ENCODE peak calls at places on chromosomes 1 and 21, in seven cellular contexts. O, Q, P, N, K, T and W are unnamed samples. For H3K4me1, the result is how much of the 10 kb centered on the place peaks cover.

GRCh38 chr1:85001742-85002141 is 4.8 kb upstream of the MCOLN2 start:
- DNase-seq in T (no peak), O (no peak), Q (no peak), N (no peak), K (no peak), P (no peak), W (no peak)

GRCh38 chr21:40516336-40516735 is 330.6 kb downstream of the DSCAM start:
- DNase-seq in N (no peak), K (peak), O (peak), P (peak), Q (no peak), T (peak), W (no peak)

GRCh38 chr1:238892612-238893011 is 493.8 kb upstream of the CHRM3 start:
- DNase-seq in N (peak), P (no peak), K (no peak), T (no peak), O (no peak), Q (no peak), W (no peak)

GRCh38 chr1:151992345-151993083 is 1.1 kb downstream of the S100A10 start:
- DNase-seq in K (peak), P (peak), T (peak), O (peak), N (peak), Q (peak), W (peak)

GRCh38 chr1:106975944-106976343 is 80.5 kb upstream of the PRMT6 start:
- DNase-seq in T (no peak), K (no peak), O (no peak), Q (no peak), N (no peak), P (no peak), W (no peak)

GRCh38 chr1:38003261-38004250 is 1.8 kb downstream of the FHL3 start:
- DNase-seq in K (no peak), P (no peak), O (no peak), N (no peak), Q (no peak), T (no peak), W (no peak)

GRCh38 chr1:182527680-182528079 is 61.4 kb downstream of the RNASEL start:
- DNase-seq in N (no peak), T (peak), P (no peak), Q (no peak), O (no peak), K (no peak), W (no peak)

GRCh38 chr1:231241751-231242150 is 739 bp downstream of the GNPAT start:
- DNase-seq in N (no peak), T (peak), O (peak), K (no peak), P (peak), Q (no peak), W (no peak)

GRCh38 chr21:27954806-27955205 is 987.9 kb upstream of the ADAMTS5 start:
- DNase-seq in N (no peak), P (no peak), K (no peak), T (no peak), Q (no peak), O (no peak), W (no peak)

GRCh38 chr21:46049890-46050650 is 47.8 kb upstream of the COL6A2 start:
- DNase-seq in O (no peak), N (no peak), P (no peak), K (peak), T (no peak), Q (no peak), W (no peak)

GRCh38 chr1:94963864-94964263 is 37.0 kb upstream of the CNN3 start:
- DNase-seq in P (no peak), Q (no peak), N (no peak), T (no peak), O (no peak), K (no peak), W (no peak)

GRCh38 chr1:94966033-94966432 is 39.1 kb upstream of the CNN3 start:
- DNase-seq in K (no peak), Q (no peak), N (no peak), T (no peak), O (no peak), P (no peak), W (no peak)

GRCh38 chr1:94961582-94961981 is 34.7 kb upstream of the CNN3 start:
- DNase-seq in N (no peak), Q (no peak), O (no peak), T (no peak), P (no peak), K (no peak), W (no peak)

GRCh38 chr1:94962745-94963265 is 35.9 kb upstream of the CNN3 start:
- DNase-seq in T (no peak), K (no peak), P (peak), Q (no peak), N (no peak), O (no peak), W (no peak)

DNA sequence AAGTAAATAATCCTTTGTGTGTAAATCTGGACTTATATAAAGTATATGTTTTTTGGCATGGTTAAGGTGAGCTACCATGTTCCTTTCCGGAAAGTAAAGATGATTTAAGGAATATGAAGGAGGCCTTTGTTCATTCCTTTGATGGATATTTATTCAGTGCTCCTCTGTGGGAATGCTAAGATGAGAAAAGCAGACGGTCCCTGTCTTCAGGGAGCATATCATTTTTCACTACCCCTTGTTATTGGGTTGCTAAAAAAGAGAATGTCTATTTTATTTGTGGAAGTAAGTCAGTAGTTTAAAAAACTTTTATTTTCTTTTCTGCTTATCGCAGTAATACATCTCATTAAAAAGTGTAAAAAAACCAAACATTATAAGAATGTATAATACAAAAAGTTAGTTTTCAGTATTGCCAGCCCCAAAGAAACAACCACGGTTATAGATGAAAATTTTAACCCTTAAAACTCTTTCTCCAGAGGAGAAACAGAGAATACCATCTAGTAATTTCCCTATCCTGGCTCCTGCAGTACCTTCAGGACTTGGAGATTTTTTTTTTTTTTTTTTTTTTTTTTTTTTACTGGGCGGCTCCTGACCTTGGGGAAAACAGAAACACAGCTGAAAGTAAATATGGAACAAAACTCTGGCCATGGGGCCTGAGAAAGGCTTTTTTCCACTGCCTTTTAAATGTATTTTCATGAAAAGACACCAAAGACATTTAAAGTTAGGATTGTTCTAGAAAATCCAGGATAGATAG is 35.3 kb upstream of the CNN3 start:
- DNase-seq in Q (no peak), O (no peak), T (no peak), K (no peak), N (no peak), P (no peak), W (no peak)
- H3K4me3 ChIP-seq in Q (peak), O (peak), T (no peak), K (peak), N (no peak), P (no peak), W (peak)

GRCh38 chr21:14097881-14098499 is 112.8 kb downstream of the LIPI start:
- DNase-seq in N (no peak), P (no peak), T (no peak), K (no peak), O (no peak), Q (no peak), W (no peak)

GRCh38 chr21:14096577-14096976 is 114.2 kb downstream of the LIPI start:
- DNase-seq in T (no peak), P (no peak), N (no peak), Q (no peak), O (no peak), K (no peak), W (no peak)

GRCh38 chr21:14096172-14096571 is 114.6 kb downstream of the LIPI start:
- DNase-seq in P (no peak), Q (no peak), K (no peak), T (no peak), N (no peak), O (no peak), W (no peak)

GRCh38 chr21:14092834-14093560 is 117.8 kb downstream of the LIPI start:
- DNase-seq in N (no peak), O (no peak), K (no peak), T (no peak), Q (no peak), P (no peak), W (no peak)

GRCh38 chr21:14095021-14095420 is 115.7 kb downstream of the LIPI start:
- DNase-seq in T (peak), P (no peak), Q (no peak), O (no peak), N (no peak), K (no peak), W (no peak)
- H3K4me1 ChIP-seq in T (under half), P (under half), Q (under half), O (under half), N (under half), K (under half), W (under half)

GRCh38 chr1:240099748-240100147 is 8.1 kb downstream of the FMN2 start:
- DNase-seq in O (no peak), P (no peak), N (no peak), T (no peak), Q (no peak), K (no peak), W (no peak)
- H3K4me3 ChIP-seq in O (no peak), P (no peak), N (no peak), T (no peak), Q (no peak), K (no peak), W (no peak)

GRCh38 chr1:9726406-9726805 is 74.9 kb downstream of the PIK3CD start:
- DNase-seq in K (peak), N (no peak), Q (no peak), O (no peak), P (no peak), T (no peak), W (no peak)

GRCh38 chr1:9723068-9723805 is 71.7 kb downstream of the PIK3CD start:
- DNase-seq in N (no peak), K (peak), T (no peak), P (no peak), O (no peak), Q (no peak), W (no peak)

GRCh38 chr1:9723926-9724325 is 72.4 kb downstream of the PIK3CD start:
- DNase-seq in Q (no peak), K (peak), T (no peak), O (no peak), P (no peak), N (no peak), W (no peak)

GRCh38 chr1:9726905-9727595 is 75.5 kb downstream of the PIK3CD start:
- DNase-seq in P (no peak), N (no peak), K (peak), O (no peak), T (no peak), Q (no peak), W (no peak)

GRCh38 chr1:9724706-9725476 is 73.4 kb downstream of the PIK3CD start:
- DNase-seq in K (peak), Q (no peak), N (no peak), O (no peak), T (peak), P (peak), W (no peak)
- H3K4me1 ChIP-seq in K (under half), Q (under half), N (under half), O (under half), T (under half), P (under half), W (under half)

GRCh38 chr1:108749081-108749480 is 2.6 kb downstream of the STXBP3 start:
- DNase-seq in T (no peak), N (no peak), Q (no peak), K (no peak), P (no peak), O (no peak), W (no peak)

GRCh38 chr1:108746382-108747127 is at the start of gene STXBP3:
- DNase-seq in O (peak), T (peak), P (peak), K (peak), Q (peak), N (peak), W (peak)

GRCh38 chr1:108747128-108747827 is 804 bp downstream of the STXBP3 start:
- DNase-seq in N (no peak), K (peak), Q (peak), T (peak), P (peak), O (peak), W (peak)

GRCh38 chr1:108747898-108748297 is 1.4 kb downstream of the STXBP3 start:
- DNase-seq in P (no peak), K (no peak), N (no peak), T (no peak), O (no peak), Q (no peak), W (no peak)

DNA sequence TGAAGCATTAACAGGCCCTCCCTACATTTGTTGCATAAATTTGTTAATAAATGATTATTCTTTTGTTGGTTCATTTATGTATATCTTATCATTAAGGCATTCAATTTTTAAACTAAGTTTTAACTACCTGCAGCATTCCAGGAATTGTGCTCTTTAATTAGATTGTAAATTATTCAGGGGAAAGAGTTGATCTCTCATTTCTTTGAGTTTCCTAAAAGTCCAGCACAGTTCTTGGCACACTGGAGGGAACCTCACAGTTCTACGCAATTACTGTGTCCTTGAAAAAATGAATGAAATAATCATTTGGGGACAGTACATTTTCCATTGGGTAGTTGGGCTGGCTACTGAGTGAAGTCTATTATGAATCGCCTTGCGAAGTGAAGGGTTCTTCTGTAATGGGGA is 493 bp upstream of the STXBP3 start:
- DNase-seq in K (no peak), O (no peak), Q (no peak), T (no peak), N (no peak), P (no peak), W (no peak)
- H3K4me3 ChIP-seq in K (no peak), O (peak), Q (no peak), T (no peak), N (no peak), P (no peak), W (peak)